ENCODE peak calls at places on chromosomes 12 and 14, in five cellular contexts. A, F, M, I and S are unnamed samples.

GRCh38 chr12:60106207-60106606 is 510.4 kb downstream of the SLC16A7 start:
- DNase-seq in A (no peak), F (no peak), M (no peak), I (no peak), S (no peak)

GRCh38 chr12:47205532-47206449 is 126.0 kb upstream of the AMIGO2 start:
- DNase-seq in A (no peak), F (no peak), M (no peak), I (no peak), S (no peak)

GRCh38 chr14:24848427-24848826 is 201.5 kb downstream of the STXBP6 start:
- DNase-seq in A (no peak), F (no peak), M (no peak), I (no peak), S (no peak)

GRCh38 chr14:54211562-54212308 is 185.1 kb upstream of the CDKN3 start:
- DNase-seq in A (no peak), F (no peak), M (no peak), I (no peak), S (no peak)

GRCh38 chr14:55354500-55354899 is 57.1 kb downstream of the ATG14 start:
- DNase-seq in A (no peak), F (peak), M (no peak), I (peak), S (no peak)

GRCh38 chr12:80135624-80136023 is 36.3 kb downstream of the OTOGL start:
- DNase-seq in A (no peak), F (no peak), M (no peak), I (no peak), S (no peak)

GRCh38 chr12:4899361-4899760 is 10.3 kb upstream of the KCNA1 start:
- DNase-seq in A (no peak), F (no peak), M (no peak), I (no peak), S (no peak)

GRCh38 chr12:104321949-104322348 is 18.4 kb downstream of the EID3 start:
- DNase-seq in A (no peak), F (no peak), M (no peak), I (no peak), S (no peak)

GRCh38 chr12:117606024-117606423 is 244.6 kb upstream of the NOS1 start:
- DNase-seq in A (no peak), F (no peak), M (no peak), I (no peak), S (no peak)

GRCh38 chr12:46998811-46999368 is 80.5 kb upstream of the PCED1B start:
- DNase-seq in A (no peak), F (no peak), M (no peak), I (no peak), S (no peak)

GRCh38 chr14:65485516-65485915 is 73.0 kb downstream of the FUT8 start:
- DNase-seq in A (no peak), F (no peak), M (no peak), I (no peak), S (no peak)

GRCh38 chr12:100215209-100215608 is 14.6 kb downstream of the ACTR6 start:
- DNase-seq in A (no peak), F (no peak), M (no peak), I (no peak), S (no peak)

GRCh38 chr12:110079477-110080400 is 31.4 kb upstream of the C12orf76 start:
- DNase-seq in A (peak), F (peak), M (peak), I (peak), S (peak)

GRCh38 chr14:68458840-68459469 is 333.9 kb downstream of the ZFP36L1 start:
- DNase-seq in A (no peak), F (no peak), M (no peak), I (peak), S (no peak)

GRCh38 chr14:35374273-35374681 is 30.3 kb downstream of the NFKBIA start:
- DNase-seq in A (no peak), F (no peak), M (no peak), I (peak), S (no peak)

GRCh38 chr12:65961731-65962130 is 137.4 kb downstream of the HMGA2 start:
- DNase-seq in A (no peak), F (no peak), M (no peak), I (no peak), S (no peak)

GRCh38 chr12:106841471-106842302 is 67.2 kb downstream of the RIC8B start:
- DNase-seq in A (peak), F (peak), M (no peak), I (peak), S (peak)

GRCh38 chr14:103871596-103872480 is 24.5 kb upstream of the PPP1R13B start:
- DNase-seq in A (peak), F (peak), M (peak), I (no peak), S (peak)

GRCh38 chr14:53295985-53296582 is 143.0 kb upstream of the DDHD1 start:
- DNase-seq in A (no peak), F (peak), M (no peak), I (peak), S (no peak)

GRCh38 chr12:5748027-5748426 is 197.0 kb downstream of the ANO2 start:
- DNase-seq in A (no peak), F (no peak), M (no peak), I (no peak), S (no peak)

GRCh38 chr14:103719766-103720165 is 4.2 kb downstream of the ZFYVE21 start:
- DNase-seq in A (no peak), F (no peak), M (no peak), I (no peak), S (no peak)

GRCh38 chr14:103392572-103392971 is 7.4 kb downstream of the MARK3 start:
- DNase-seq in A (no peak), F (no peak), M (no peak), I (no peak), S (no peak)

GRCh38 chr12:9331218-9331626 is 123.0 kb upstream of the PZP start:
- DNase-seq in A (peak), F (peak), M (peak), I (peak), S (peak)

GRCh38 chr14:104001003-104001402 is 58.7 kb upstream of the RD3L start:
- DNase-seq in A (no peak), F (peak), M (no peak), I (peak), S (no peak)

GRCh38 chr14:24368562-24369252 is 723 bp downstream of the NFATC4 start:
- DNase-seq in A (peak), F (peak), M (no peak), I (no peak), S (peak)

GRCh38 chr12:65656904-65657351 is 167.4 kb upstream of the HMGA2 start:
- DNase-seq in A (no peak), F (peak), M (no peak), I (no peak), S (no peak)

GRCh38 chr12:70983692-70984091 is 63.2 kb upstream of the PTPRR start:
- DNase-seq in A (no peak), F (no peak), M (no peak), I (no peak), S (no peak)

GRCh38 chr14:35883677-35884293 is 57.6 kb downstream of the BRMS1L start:
- DNase-seq in A (no peak), F (peak), M (no peak), I (peak), S (peak)

GRCh38 chr14:51805541-51805940 is 54.9 kb upstream of the GNG2 start:
- DNase-seq in A (no peak), F (no peak), M (no peak), I (no peak), S (no peak)

GRCh38 chr14:78606111-78606510 is 435.9 kb downstream of the NRXN3 start:
- DNase-seq in A (no peak), F (no peak), M (no peak), I (no peak), S (no peak)

GRCh38 chr12:76158518-76159321 is 74.2 kb upstream of the NAP1L1 start:
- DNase-seq in A (peak), F (peak), M (peak), I (peak), S (peak)

GRCh38 chr12:93709386-93709785 is 32.2 kb downstream of the CRADD start:
- DNase-seq in A (no peak), F (no peak), M (no peak), I (no peak), S (no peak)

GRCh38 chr14:103828315-103828967 is 18.9 kb downstream of the PPP1R13B start:
- DNase-seq in A (no peak), F (no peak), M (no peak), I (no peak), S (no peak)

GRCh38 chr14:104593710-104594121 is 10.9 kb downstream of the TMEM179 start:
- DNase-seq in A (no peak), F (no peak), M (no peak), I (no peak), S (no peak)

GRCh38 chr14:50542941-50543418 is 10.6 kb upstream of the MAP4K5 start:
- DNase-seq in A (no peak), F (peak), M (no peak), I (peak), S (no peak)

GRCh38 chr14:58947156-58947555 is 241.3 kb upstream of the DAAM1 start:
- DNase-seq in A (no peak), F (no peak), M (no peak), I (no peak), S (no peak)

DNA sequence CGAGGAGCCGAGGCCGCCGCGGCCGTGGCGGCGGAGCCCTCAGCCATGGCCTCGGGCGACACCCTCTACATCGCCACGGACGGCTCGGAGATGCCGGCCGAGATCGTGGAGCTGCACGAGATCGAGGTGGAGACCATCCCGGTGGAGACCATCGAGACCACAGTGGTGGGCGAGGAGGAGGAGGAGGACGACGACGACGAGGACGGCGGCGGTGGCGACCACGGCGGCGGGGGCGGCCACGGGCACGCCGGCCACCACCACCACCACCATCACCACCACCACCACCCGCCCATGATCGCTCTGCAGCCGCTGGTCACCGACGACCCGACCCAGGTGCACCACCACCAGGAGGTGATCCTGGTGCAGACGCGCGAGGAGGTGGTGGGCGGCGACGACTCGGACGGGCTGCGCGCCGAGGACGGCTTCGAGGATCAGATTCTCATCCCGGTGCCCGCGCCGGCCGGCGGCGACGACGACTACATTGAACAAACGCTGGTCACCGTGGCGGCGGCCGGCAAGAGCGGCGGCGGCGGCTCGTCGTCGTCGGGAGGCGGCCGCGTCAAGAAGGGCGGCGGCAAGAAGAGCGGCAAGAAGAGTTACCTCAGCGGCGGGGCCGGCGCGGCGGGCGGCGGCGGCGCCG is 376 bp downstream of the YY1 start:
- DNase-seq in A (no peak), F (no peak), M (no peak), I (no peak), S (no peak)
- TF ChIP-seq TAF1 in A (no peak), F (no peak), M (no peak), I (peak), S (no peak)

DNA sequence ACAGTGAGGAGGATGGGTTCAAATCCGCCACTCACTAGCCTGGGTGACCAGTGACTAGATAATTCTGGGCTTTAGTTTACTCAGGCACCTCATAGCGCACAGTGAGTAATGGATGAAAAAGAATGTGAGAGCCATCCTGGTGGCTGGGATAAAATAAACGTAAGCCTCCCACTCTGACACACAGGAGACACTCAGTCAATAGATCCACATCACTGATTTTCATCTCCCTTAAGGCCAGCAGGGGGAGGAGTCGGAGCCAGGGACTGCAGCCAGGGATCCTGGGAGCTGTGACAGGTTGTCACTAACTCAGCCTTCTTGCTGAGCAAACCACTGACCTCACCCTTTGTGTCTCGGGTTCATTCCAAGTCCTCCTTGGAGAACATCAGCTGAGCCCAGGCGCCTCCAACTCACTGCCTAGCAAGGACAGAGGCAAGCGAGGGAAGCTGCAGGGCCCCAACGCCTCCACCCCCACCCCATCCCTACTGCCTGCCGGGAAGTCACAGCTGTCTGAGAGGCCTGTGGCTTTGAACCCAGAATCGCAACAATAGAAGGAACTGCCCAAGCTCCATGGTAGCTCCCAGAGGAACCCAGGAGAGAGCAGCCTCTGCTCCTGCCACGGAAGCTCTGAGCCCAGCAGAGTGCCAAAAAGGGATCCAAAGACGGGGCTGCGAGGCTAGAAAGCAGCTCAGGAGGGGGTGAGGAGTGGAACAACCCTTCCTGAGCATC is 30.7 kb downstream of the PXN start:
- DNase-seq in A (no peak), F (peak), M (no peak), I (peak), S (no peak)
- TF ChIP-seq POLR2AphosphoS5 in A (no peak), F (no peak), M (no peak), I (no peak), S (no peak)

DNA sequence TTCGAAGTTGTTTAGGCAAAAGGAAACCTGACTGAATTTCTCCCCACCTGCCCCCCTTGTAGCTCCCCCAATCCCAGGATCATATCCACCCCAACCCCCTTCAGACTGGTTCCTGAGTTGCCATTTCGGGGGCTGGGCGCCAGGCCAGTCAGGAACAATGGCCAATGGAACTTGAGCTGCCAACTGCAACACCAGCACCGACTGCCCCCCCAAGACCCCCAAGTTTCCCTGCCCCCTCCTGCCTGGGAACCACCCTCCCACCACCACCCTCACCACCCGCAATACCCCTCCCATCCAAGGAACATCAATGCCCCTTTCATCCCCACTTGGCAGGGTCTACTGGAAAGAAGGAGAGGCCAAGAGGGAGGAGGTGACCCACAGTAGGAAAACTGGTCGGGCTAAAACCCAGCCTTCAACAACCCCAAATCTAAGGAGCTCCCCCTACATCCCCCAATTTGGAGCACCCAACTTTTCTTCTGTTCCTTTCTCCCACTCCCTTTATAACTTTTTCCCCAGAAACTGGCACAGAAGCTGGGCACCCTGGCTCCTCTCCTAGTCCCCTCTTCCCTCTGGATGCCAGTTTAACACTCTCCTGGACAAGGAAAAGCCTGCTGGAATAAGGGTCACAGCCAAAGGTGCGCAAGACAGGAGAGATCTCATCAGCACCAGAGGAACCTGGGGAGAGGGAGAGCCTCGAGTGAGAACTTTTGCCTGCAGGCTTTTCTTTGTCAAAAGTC is 1.6 kb upstream of the NDRG2 start:
- DNase-seq in A (no peak), F (no peak), M (no peak), I (no peak), S (no peak)
- TF ChIP-seq TAF1 in A (no peak), F (no peak), M (no peak), I (no peak), S (no peak)

GRCh38 chr12:122145505-122146330 is 28.3 kb downstream of the IL31 start:
- DNase-seq in A (no peak), F (no peak), M (no peak), I (no peak), S (no peak)
- TF ChIP-seq POLR2AphosphoS5 in A (no peak), F (no peak), M (no peak), I (no peak), S (no peak)

GRCh38 chr12:96419576-96420254 is 19.5 kb upstream of the CDK17 start:
- DNase-seq in A (no peak), F (no peak), M (peak), I (no peak), S (no peak)

GRCh38 chr12:96422192-96422591 is 22.0 kb upstream of the CDK17 start:
- DNase-seq in A (no peak), F (no peak), M (no peak), I (no peak), S (no peak)

GRCh38 chr12:96416033-96416790 is 16.0 kb upstream of the CDK17 start:
- DNase-seq in A (no peak), F (no peak), M (no peak), I (peak), S (no peak)

GRCh38 chr12:96421014-96421413 is 20.8 kb upstream of the CDK17 start:
- DNase-seq in A (no peak), F (no peak), M (no peak), I (no peak), S (no peak)

GRCh38 chr12:96420255-96420930 is 20.2 kb upstream of the CDK17 start:
- DNase-seq in A (no peak), F (no peak), M (no peak), I (no peak), S (no peak)
- TF ChIP-seq TAF1 in A (no peak), F (no peak), M (no peak), I (no peak), S (no peak)

GRCh38 chr12:55742719-55743130 is at the start of gene GDF11:
- DNase-seq in A (no peak), F (peak), M (no peak), I (peak), S (peak)
- TF ChIP-seq POLR2AphosphoS5 in A (no peak), F (peak), M (no peak), I (no peak), S (no peak)

DNA sequence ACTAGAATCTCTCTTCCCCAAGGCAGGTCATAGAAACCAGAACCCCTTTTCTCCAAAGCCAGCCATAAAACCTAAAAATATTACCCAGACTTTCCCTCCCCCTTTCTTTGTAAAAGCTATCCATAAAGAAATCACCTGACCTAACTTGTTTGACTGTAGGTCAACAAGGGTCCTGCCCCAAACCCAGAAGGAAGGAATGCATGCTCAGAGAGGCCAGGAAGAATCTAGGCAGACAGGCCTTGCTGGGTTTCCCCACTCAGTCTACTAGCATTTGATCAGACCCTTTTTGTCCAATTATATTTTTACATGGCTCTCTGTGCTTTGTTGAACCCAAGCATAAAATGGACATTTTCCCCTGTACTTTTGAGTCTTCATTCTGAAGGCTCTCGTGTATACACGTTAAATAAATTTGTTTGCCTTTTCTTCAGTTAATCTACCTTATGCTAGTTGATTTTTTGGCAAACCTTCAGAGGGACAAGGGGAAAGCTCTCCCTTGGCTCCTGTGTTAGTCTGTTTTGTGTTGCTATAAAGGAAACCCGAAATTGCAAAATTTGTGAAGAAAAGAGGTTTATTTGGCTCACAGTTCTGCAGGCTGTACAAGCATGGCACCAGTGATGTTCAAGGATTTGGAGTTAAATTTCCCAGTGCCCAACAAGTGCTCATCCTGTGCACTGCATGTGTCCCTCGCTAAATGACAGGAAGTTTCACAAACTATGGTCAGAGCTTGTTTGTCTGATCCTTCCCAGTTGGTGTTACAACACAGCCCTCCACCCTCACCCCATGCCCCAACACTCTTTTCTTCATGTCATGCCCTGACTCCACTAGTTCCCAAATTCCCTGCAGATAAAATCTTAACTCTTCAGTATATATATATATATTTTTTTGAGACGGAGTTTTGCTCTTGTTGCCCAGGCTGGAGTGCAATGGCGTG is 14.2 kb upstream of the RASSF3 start:
- DNase-seq in A (no peak), F (no peak), M (no peak), I (peak), S (no peak)
- TF ChIP-seq TAF1 in A (no peak), F (no peak), M (no peak), I (no peak), S (no peak)